ENCODE peak calls at places on chromosomes 11 and 22, in ten cellular contexts. One of them, this sample, is unnamed.

GRCh38 chr11:22624742-22625447 is 728 bp downstream of the FANCF start:
- DNase-seq in psoas muscle: peak; percentile 81
- DNase-seq in activated CD4-positive, alpha-beta T cell treated with anti-CD3 and anti-CD28 coated beads for 48 hours: peak; percentile 76
- DNase-seq in AG08395: peak; percentile 35
- DNase-seq in CD4-positive, alpha-beta T cell: peak; percentile 63
- DNase-seq in naive thymus-derived CD4-positive, alpha-beta T cell: peak; percentile 70
- DNase-seq in NCI-H1092: peak; percentile 59
- DNase-seq in T-helper 22 cell: peak; percentile 36
- DNase-seq in dermis blood vessel endothelial cell: peak; percentile 70
- DNase-seq in CD8-positive, alpha-beta memory T cell: peak; percentile 75
- DNase-seq in this sample: peak; percentile 38

GRCh38 chr22:44988671-44989070 is 21.1 kb downstream of the PHF21B start:
- DNase-seq in psoas muscle: no peak
- DNase-seq in activated CD4-positive, alpha-beta T cell treated with anti-CD3 and anti-CD28 coated beads for 48 hours: no peak
- DNase-seq in AG08395: no peak
- DNase-seq in CD4-positive, alpha-beta T cell: no peak
- DNase-seq in naive thymus-derived CD4-positive, alpha-beta T cell: no peak
- DNase-seq in NCI-H1092: no peak
- DNase-seq in T-helper 22 cell: no peak
- DNase-seq in dermis blood vessel endothelial cell: no peak
- DNase-seq in CD8-positive, alpha-beta memory T cell: no peak
- DNase-seq in this sample: no peak

GRCh38 chr22:20436309-20437252 is 1.0 kb downstream of the SCARF2 start:
- DNase-seq in psoas muscle: peak; percentile 59
- DNase-seq in activated CD4-positive, alpha-beta T cell treated with anti-CD3 and anti-CD28 coated beads for 48 hours: peak; percentile 30
- DNase-seq in AG08395: peak; percentile 81
- DNase-seq in CD4-positive, alpha-beta T cell: no peak
- DNase-seq in naive thymus-derived CD4-positive, alpha-beta T cell: no peak
- DNase-seq in NCI-H1092: no peak
- DNase-seq in T-helper 22 cell: no peak
- DNase-seq in dermis blood vessel endothelial cell: peak; percentile 36
- DNase-seq in CD8-positive, alpha-beta memory T cell: peak; percentile 47
- DNase-seq in this sample: no peak

GRCh38 chr11:78168539-78169477 is 19.6 kb downstream of the KCTD21 start:
- DNase-seq in psoas muscle: peak; percentile 92
- DNase-seq in activated CD4-positive, alpha-beta T cell treated with anti-CD3 and anti-CD28 coated beads for 48 hours: no peak
- DNase-seq in AG08395: peak; percentile 82
- DNase-seq in CD4-positive, alpha-beta T cell: no peak
- DNase-seq in naive thymus-derived CD4-positive, alpha-beta T cell: no peak
- DNase-seq in NCI-H1092: no peak
- DNase-seq in T-helper 22 cell: no peak
- DNase-seq in dermis blood vessel endothelial cell: peak; percentile 75
- DNase-seq in CD8-positive, alpha-beta memory T cell: no peak
- DNase-seq in this sample: peak; percentile 21

GRCh38 chr11:46047520-46047919 is 73.7 kb downstream of the PHF21A start:
- DNase-seq in psoas muscle: no peak
- DNase-seq in activated CD4-positive, alpha-beta T cell treated with anti-CD3 and anti-CD28 coated beads for 48 hours: no peak
- DNase-seq in AG08395: no peak
- DNase-seq in CD4-positive, alpha-beta T cell: no peak
- DNase-seq in naive thymus-derived CD4-positive, alpha-beta T cell: no peak
- DNase-seq in NCI-H1092: no peak
- DNase-seq in T-helper 22 cell: no peak
- DNase-seq in dermis blood vessel endothelial cell: no peak
- DNase-seq in CD8-positive, alpha-beta memory T cell: no peak
- DNase-seq in this sample: no peak

GRCh38 chr22:19226428-19226827 is 47.9 kb upstream of the SLC25A1 start:
- DNase-seq in psoas muscle: no peak
- DNase-seq in activated CD4-positive, alpha-beta T cell treated with anti-CD3 and anti-CD28 coated beads for 48 hours: no peak
- DNase-seq in AG08395: no peak
- DNase-seq in CD4-positive, alpha-beta T cell: no peak
- DNase-seq in naive thymus-derived CD4-positive, alpha-beta T cell: no peak
- DNase-seq in NCI-H1092: no peak
- DNase-seq in T-helper 22 cell: no peak
- DNase-seq in dermis blood vessel endothelial cell: no peak
- DNase-seq in CD8-positive, alpha-beta memory T cell: no peak
- DNase-seq in this sample: no peak

GRCh38 chr11:117840881-117841581 is 16.5 kb upstream of the FXYD2 start:
- DNase-seq in psoas muscle: no peak
- DNase-seq in activated CD4-positive, alpha-beta T cell treated with anti-CD3 and anti-CD28 coated beads for 48 hours: no peak
- DNase-seq in AG08395: no peak
- DNase-seq in CD4-positive, alpha-beta T cell: peak; percentile 12
- DNase-seq in naive thymus-derived CD4-positive, alpha-beta T cell: no peak
- DNase-seq in NCI-H1092: no peak
- DNase-seq in T-helper 22 cell: no peak
- DNase-seq in dermis blood vessel endothelial cell: no peak
- DNase-seq in CD8-positive, alpha-beta memory T cell: peak; percentile 29
- DNase-seq in this sample: no peak

GRCh38 chr11:100895449-100895848 is 208.4 kb downstream of the ARHGAP42 start:
- DNase-seq in psoas muscle: no peak
- DNase-seq in activated CD4-positive, alpha-beta T cell treated with anti-CD3 and anti-CD28 coated beads for 48 hours: no peak
- DNase-seq in AG08395: no peak
- DNase-seq in CD4-positive, alpha-beta T cell: no peak
- DNase-seq in naive thymus-derived CD4-positive, alpha-beta T cell: no peak
- DNase-seq in NCI-H1092: no peak
- DNase-seq in T-helper 22 cell: no peak
- DNase-seq in dermis blood vessel endothelial cell: no peak
- DNase-seq in CD8-positive, alpha-beta memory T cell: no peak
- DNase-seq in this sample: no peak

GRCh38 chr11:118104491-118104890 is 17.7 kb upstream of the SMIM35 start:
- DNase-seq in psoas muscle: no peak
- DNase-seq in activated CD4-positive, alpha-beta T cell treated with anti-CD3 and anti-CD28 coated beads for 48 hours: no peak
- DNase-seq in AG08395: no peak
- DNase-seq in CD4-positive, alpha-beta T cell: no peak
- DNase-seq in naive thymus-derived CD4-positive, alpha-beta T cell: no peak
- DNase-seq in NCI-H1092: no peak
- DNase-seq in T-helper 22 cell: no peak
- DNase-seq in dermis blood vessel endothelial cell: no peak
- DNase-seq in CD8-positive, alpha-beta memory T cell: no peak
- DNase-seq in this sample: no peak

GRCh38 chr11:100557830-100558611 is 129.1 kb upstream of the ARHGAP42 start:
- DNase-seq in psoas muscle: no peak
- DNase-seq in activated CD4-positive, alpha-beta T cell treated with anti-CD3 and anti-CD28 coated beads for 48 hours: no peak
- DNase-seq in AG08395: peak; percentile 32
- DNase-seq in CD4-positive, alpha-beta T cell: no peak
- DNase-seq in naive thymus-derived CD4-positive, alpha-beta T cell: no peak
- DNase-seq in NCI-H1092: no peak
- DNase-seq in T-helper 22 cell: no peak
- DNase-seq in dermis blood vessel endothelial cell: peak; percentile 63
- DNase-seq in CD8-positive, alpha-beta memory T cell: no peak
- DNase-seq in this sample: no peak

GRCh38 chr11:129960216-129961214 is 42.1 kb downstream of the PRDM10 start:
- DNase-seq in psoas muscle: no peak
- DNase-seq in activated CD4-positive, alpha-beta T cell treated with anti-CD3 and anti-CD28 coated beads for 48 hours: peak; percentile 40
- DNase-seq in AG08395: peak; percentile 82
- DNase-seq in CD4-positive, alpha-beta T cell: no peak
- DNase-seq in naive thymus-derived CD4-positive, alpha-beta T cell: no peak
- DNase-seq in NCI-H1092: no peak
- DNase-seq in T-helper 22 cell: no peak
- DNase-seq in dermis blood vessel endothelial cell: peak; percentile 66
- DNase-seq in CD8-positive, alpha-beta memory T cell: no peak
- DNase-seq in this sample: peak; percentile 90

GRCh38 chr22:45830531-45831245 is 146.3 kb downstream of the WNT7B start:
- DNase-seq in psoas muscle: no peak
- DNase-seq in activated CD4-positive, alpha-beta T cell treated with anti-CD3 and anti-CD28 coated beads for 48 hours: no peak
- DNase-seq in AG08395: no peak
- DNase-seq in CD4-positive, alpha-beta T cell: no peak
- DNase-seq in naive thymus-derived CD4-positive, alpha-beta T cell: no peak
- DNase-seq in NCI-H1092: no peak
- DNase-seq in T-helper 22 cell: no peak
- DNase-seq in dermis blood vessel endothelial cell: peak; percentile 30
- DNase-seq in CD8-positive, alpha-beta memory T cell: no peak
- DNase-seq in this sample: peak; percentile 66

GRCh38 chr11:116689413-116690127 is 83.2 kb downstream of the BUD13 start:
- DNase-seq in psoas muscle: no peak
- DNase-seq in activated CD4-positive, alpha-beta T cell treated with anti-CD3 and anti-CD28 coated beads for 48 hours: no peak
- DNase-seq in AG08395: no peak
- DNase-seq in CD4-positive, alpha-beta T cell: no peak
- DNase-seq in naive thymus-derived CD4-positive, alpha-beta T cell: no peak
- DNase-seq in NCI-H1092: no peak
- DNase-seq in T-helper 22 cell: no peak
- DNase-seq in dermis blood vessel endothelial cell: no peak
- DNase-seq in CD8-positive, alpha-beta memory T cell: no peak
- DNase-seq in this sample: no peak

GRCh38 chr11:27640954-27641353 is 59.3 kb downstream of the BDNF start:
- DNase-seq in psoas muscle: no peak
- DNase-seq in activated CD4-positive, alpha-beta T cell treated with anti-CD3 and anti-CD28 coated beads for 48 hours: no peak
- DNase-seq in AG08395: no peak
- DNase-seq in CD4-positive, alpha-beta T cell: no peak
- DNase-seq in naive thymus-derived CD4-positive, alpha-beta T cell: no peak
- DNase-seq in NCI-H1092: no peak
- DNase-seq in T-helper 22 cell: no peak
- DNase-seq in dermis blood vessel endothelial cell: no peak
- DNase-seq in CD8-positive, alpha-beta memory T cell: no peak
- DNase-seq in this sample: no peak

GRCh38 chr22:45648320-45649070 is 23.1 kb upstream of the ATXN10 start:
- DNase-seq in psoas muscle: no peak
- DNase-seq in activated CD4-positive, alpha-beta T cell treated with anti-CD3 and anti-CD28 coated beads for 48 hours: no peak
- DNase-seq in AG08395: no peak
- DNase-seq in CD4-positive, alpha-beta T cell: no peak
- DNase-seq in naive thymus-derived CD4-positive, alpha-beta T cell: no peak
- DNase-seq in NCI-H1092: no peak
- DNase-seq in T-helper 22 cell: no peak
- DNase-seq in dermis blood vessel endothelial cell: no peak
- DNase-seq in CD8-positive, alpha-beta memory T cell: no peak
- DNase-seq in this sample: no peak

GRCh38 chr11:132278801-132279574 is 908.6 kb downstream of the NTM start:
- DNase-seq in psoas muscle: no peak
- DNase-seq in activated CD4-positive, alpha-beta T cell treated with anti-CD3 and anti-CD28 coated beads for 48 hours: no peak
- DNase-seq in AG08395: peak; percentile 41
- DNase-seq in CD4-positive, alpha-beta T cell: no peak
- DNase-seq in naive thymus-derived CD4-positive, alpha-beta T cell: no peak
- DNase-seq in NCI-H1092: peak; percentile 29
- DNase-seq in T-helper 22 cell: no peak
- DNase-seq in dermis blood vessel endothelial cell: peak; percentile 15
- DNase-seq in CD8-positive, alpha-beta memory T cell: no peak
- DNase-seq in this sample: peak; percentile 45

GRCh38 chr11:47284151-47284550 is 14.2 kb downstream of the MADD start:
- DNase-seq in psoas muscle: no peak
- DNase-seq in activated CD4-positive, alpha-beta T cell treated with anti-CD3 and anti-CD28 coated beads for 48 hours: no peak
- DNase-seq in AG08395: no peak
- DNase-seq in CD4-positive, alpha-beta T cell: no peak
- DNase-seq in naive thymus-derived CD4-positive, alpha-beta T cell: no peak
- DNase-seq in NCI-H1092: no peak
- DNase-seq in T-helper 22 cell: no peak
- DNase-seq in dermis blood vessel endothelial cell: no peak
- DNase-seq in CD8-positive, alpha-beta memory T cell: no peak
- DNase-seq in this sample: no peak

GRCh38 chr11:120197254-120197891 is 13.5 kb upstream of the OAF start:
- DNase-seq in psoas muscle: peak; percentile 68
- DNase-seq in activated CD4-positive, alpha-beta T cell treated with anti-CD3 and anti-CD28 coated beads for 48 hours: no peak
- DNase-seq in AG08395: peak; percentile 47
- DNase-seq in CD4-positive, alpha-beta T cell: no peak
- DNase-seq in naive thymus-derived CD4-positive, alpha-beta T cell: no peak
- DNase-seq in NCI-H1092: no peak
- DNase-seq in T-helper 22 cell: no peak
- DNase-seq in dermis blood vessel endothelial cell: no peak
- DNase-seq in CD8-positive, alpha-beta memory T cell: no peak
- DNase-seq in this sample: no peak

GRCh38 chr22:45240810-45241631 is at the start of gene KIAA0930:
- DNase-seq in psoas muscle: peak; percentile 91
- DNase-seq in activated CD4-positive, alpha-beta T cell treated with anti-CD3 and anti-CD28 coated beads for 48 hours: peak; percentile 79
- DNase-seq in AG08395: peak; percentile 97
- DNase-seq in CD4-positive, alpha-beta T cell: peak; percentile 81
- DNase-seq in naive thymus-derived CD4-positive, alpha-beta T cell: peak; percentile 74
- DNase-seq in NCI-H1092: no peak
- DNase-seq in T-helper 22 cell: peak; percentile 77
- DNase-seq in dermis blood vessel endothelial cell: peak; percentile 78
- DNase-seq in CD8-positive, alpha-beta memory T cell: peak; percentile 92
- DNase-seq in this sample: peak; percentile 31